ENCODE peak calls at places on chromosomes 4 and X, in eight cellular contexts. B, N, Y, V, K, G, X and T are unnamed samples.

GRCh38 chr4:141713771-141714445 is 77.5 kb downstream of the IL15 start:
- DNase-seq in B (no peak), N (no peak), Y (peak; percentile 55), V (peak; percentile 32), K (no peak), G (no peak), X (no peak), T (peak; percentile 51)

GRCh38 chr4:82429728-82430192 is 502 bp downstream of the HNRNPDL start:
- DNase-seq in B (peak; percentile 65), N (no peak), Y (no peak), V (peak; percentile 61), K (no peak), G (no peak), X (no peak), T (no peak)

GRCh38 chr4:83230928-83231327 is 53.7 kb downstream of the COQ2 start:
- DNase-seq in B (no peak), N (no peak), Y (no peak), V (no peak), K (no peak), G (no peak), X (no peak), T (no peak)

GRCh38 chr4:161252520-161253141 is 911.2 kb downstream of the FSTL5 start:
- DNase-seq in B (peak; percentile 37), N (peak; percentile 23), Y (no peak), V (peak; percentile 35), K (peak; percentile 1), G (no peak), X (no peak), T (peak; percentile 2)

GRCh38 chrX:114774691-114775090 is 190.8 kb downstream of the HTR2C start:
- DNase-seq in B (peak; percentile 9), N (no peak), Y (peak; percentile 1), V (peak; percentile 38), K (no peak), G (no peak), X (no peak), T (peak; percentile 3)

GRCh38 chrX:155959018-155959587 is 38.4 kb upstream of the IL9R start:
- DNase-seq in B (no peak), N (no peak), Y (no peak), V (peak; percentile 51), K (no peak), G (no peak), X (no peak), T (no peak)

GRCh38 chr4:52701207-52701606 is 42.1 kb upstream of the USP46 start:
- DNase-seq in B (no peak), N (no peak), Y (no peak), V (no peak), K (no peak), G (no peak), X (no peak), T (no peak)

GRCh38 chrX:2261838-2262678 is 238.7 kb downstream of the DHRSX start:
- DNase-seq in B (no peak), N (no peak), Y (no peak), V (no peak), K (no peak), G (no peak), X (peak; percentile 51), T (no peak)

GRCh38 chr4:126697748-126698147 is 935.0 kb upstream of the INTU start:
- DNase-seq in B (no peak), N (no peak), Y (peak; percentile 70), V (no peak), K (no peak), G (no peak), X (no peak), T (no peak)

GRCh38 chr4:119615068-119615744 is 13.4 kb downstream of the PDE5A start:
- DNase-seq in B (no peak), N (no peak), Y (peak; percentile 42), V (no peak), K (no peak), G (no peak), X (no peak), T (peak; percentile 8)

GRCh38 chrX:48179691-48180090 is 16.9 kb downstream of the SSX5 start:
- DNase-seq in B (no peak), N (no peak), Y (no peak), V (no peak), K (no peak), G (no peak), X (no peak), T (no peak)

GRCh38 chr4:15147709-15148651 is 145.7 kb downstream of the CPEB2 start:
- DNase-seq in B (peak; percentile 69), N (peak; percentile 59), Y (no peak), V (no peak), K (no peak), G (no peak), X (no peak), T (no peak)

GRCh38 chrX:10755477-10756334 is 135.3 kb upstream of the MID1 start:
- DNase-seq in B (peak; percentile 80), N (no peak), Y (peak; percentile 86), V (peak; percentile 89), K (no peak), G (no peak), X (no peak), T (peak; percentile 78)

GRCh38 chr4:26185436-26185835 is 135.4 kb upstream of the RBPJ start:
- DNase-seq in B (no peak), N (no peak), Y (no peak), V (no peak), K (no peak), G (no peak), X (no peak), T (no peak)

GRCh38 chr4:68906238-68907137 is 45.1 kb downstream of the UGT2A3 start:
- DNase-seq in B (no peak), N (no peak), Y (peak; percentile 69), V (peak; percentile 84), K (no peak), G (no peak), X (no peak), T (no peak)

GRCh38 chr4:89708903-89709361 is 128.0 kb downstream of the SNCA start:
- DNase-seq in B (peak; percentile 40), N (no peak), Y (peak; percentile 10), V (peak; percentile 34), K (no peak), G (no peak), X (no peak), T (peak; percentile 72)

DNA sequence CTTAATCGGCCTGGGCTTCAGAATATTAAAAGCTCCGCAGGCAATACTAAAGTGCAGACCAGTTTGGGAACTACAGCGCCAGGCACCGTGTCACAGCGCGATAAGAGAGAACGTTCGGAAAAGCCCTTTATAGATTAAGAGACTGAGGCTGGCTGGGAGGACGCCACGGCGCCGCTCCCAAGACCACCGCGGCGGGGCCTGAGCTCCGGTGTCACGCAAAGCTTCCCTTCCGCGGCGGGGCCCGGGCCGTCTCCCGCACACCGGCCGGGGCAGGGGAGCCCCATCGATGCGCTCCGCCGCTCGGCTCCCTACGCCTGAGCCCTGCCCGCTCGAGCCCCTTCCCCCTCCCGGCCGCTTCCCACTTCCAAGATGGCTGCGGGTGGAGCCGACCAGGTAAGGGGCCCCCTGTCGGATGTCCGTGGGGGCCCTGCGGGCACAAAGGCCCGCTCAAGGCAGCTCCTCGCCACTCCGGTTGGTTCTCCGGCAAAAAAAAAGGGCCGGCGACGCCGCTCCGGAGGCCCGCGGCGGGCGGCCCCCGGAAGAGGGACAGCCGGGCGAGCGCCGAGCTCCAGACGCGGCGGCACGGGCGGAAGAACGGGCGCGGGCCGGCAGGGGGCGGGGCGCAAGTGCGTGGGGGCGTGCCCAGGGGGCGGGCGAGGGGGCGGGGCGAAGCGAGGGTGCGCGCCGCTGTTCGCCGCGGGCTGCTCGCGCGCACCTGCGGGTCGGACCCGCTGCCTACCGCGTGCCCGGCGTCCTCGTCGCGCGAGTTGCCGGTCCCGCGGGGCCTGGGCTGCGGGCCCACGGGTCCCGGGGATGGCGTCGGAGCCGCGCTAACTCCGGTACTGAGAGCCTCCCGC is at the start of gene TBC1D14:
- DNase-seq in B (peak; percentile 93), N (peak; percentile 74), Y (peak; percentile 78), V (peak; percentile 94), K (peak; percentile 96), G (peak; percentile 86), X (peak; percentile 94), T (peak; percentile 85)
- TF ChIP-seq CTCF in B (peak; percentile 14), N (peak; percentile 43), Y (peak; percentile 14), V (peak; percentile 12), K (peak; percentile 23), G (peak; percentile 62), X (no peak), T (no peak)

GRCh38 chrX:44906041-44906440 is 33.1 kb downstream of the KDM6A start:
- DNase-seq in B (no peak), N (no peak), Y (no peak), V (no peak), K (no peak), G (no peak), X (no peak), T (no peak)
- H3K4me3 ChIP-seq in B (no peak overlapping the region), N (no peak overlapping the region), Y (no peak overlapping the region), V (no peak overlapping the region), K (no peak overlapping the region), G (no peak overlapping the region), X (no peak overlapping the region), T (no peak overlapping the region)

DNA sequence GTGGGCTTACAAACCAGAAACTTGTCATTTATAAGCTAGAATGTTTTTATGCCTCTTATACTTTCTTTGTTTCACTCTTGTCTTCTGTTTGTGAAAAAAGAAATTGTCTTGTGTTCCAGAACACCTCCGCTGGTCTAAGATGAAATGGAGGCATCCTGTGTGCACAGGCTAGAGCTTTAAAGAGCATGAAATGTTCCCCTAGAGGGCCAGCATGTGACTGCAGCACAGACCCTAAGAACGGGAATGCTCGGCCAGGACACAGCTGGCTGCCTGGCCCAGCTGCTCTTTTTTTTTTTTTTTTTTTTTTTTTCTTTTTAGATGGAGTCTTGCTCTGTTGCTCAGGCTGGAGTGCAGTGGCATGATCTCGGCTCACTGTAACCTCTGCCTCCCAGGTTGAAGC is 33.6 kb downstream of the SETD7 start:
- DNase-seq in B (no peak), N (peak; percentile 5), Y (no peak), V (peak; percentile 65), K (no peak), G (no peak), X (no peak), T (no peak)
- TF ChIP-seq CTCF in B (no peak), N (no peak), Y (no peak), V (no peak), K (no peak), G (no peak), X (no peak), T (no peak)

DNA sequence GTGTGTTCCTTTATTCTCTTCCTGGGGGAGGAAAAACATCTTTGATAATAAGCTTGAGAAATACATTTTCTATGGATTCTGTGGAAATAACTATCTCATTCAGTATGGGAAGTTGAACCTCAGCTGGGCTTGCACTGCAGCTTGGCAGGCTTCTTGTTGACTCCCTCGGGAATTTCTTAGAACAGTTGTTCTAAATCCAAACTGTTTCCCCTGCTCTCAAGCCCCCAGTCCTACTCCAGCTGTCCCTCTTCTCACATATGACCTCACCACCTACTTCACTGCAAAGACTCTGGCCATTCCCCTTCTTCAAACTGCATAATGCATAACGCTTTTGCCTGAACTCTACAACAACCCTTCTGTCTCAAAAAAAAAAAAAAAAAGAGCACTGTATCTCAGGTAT is 105.5 kb upstream of the WDR44 start:
- DNase-seq in B (no peak), N (no peak), Y (no peak), V (no peak), K (no peak), G (no peak), X (no peak), T (peak; percentile 21)
- H3K4me3 ChIP-seq in B (no peak overlapping the region), N (no peak overlapping the region), Y (no peak overlapping the region), V (no peak overlapping the region), K (no peak overlapping the region), G (no peak overlapping the region), X (no peak overlapping the region), T (no peak overlapping the region)

DNA sequence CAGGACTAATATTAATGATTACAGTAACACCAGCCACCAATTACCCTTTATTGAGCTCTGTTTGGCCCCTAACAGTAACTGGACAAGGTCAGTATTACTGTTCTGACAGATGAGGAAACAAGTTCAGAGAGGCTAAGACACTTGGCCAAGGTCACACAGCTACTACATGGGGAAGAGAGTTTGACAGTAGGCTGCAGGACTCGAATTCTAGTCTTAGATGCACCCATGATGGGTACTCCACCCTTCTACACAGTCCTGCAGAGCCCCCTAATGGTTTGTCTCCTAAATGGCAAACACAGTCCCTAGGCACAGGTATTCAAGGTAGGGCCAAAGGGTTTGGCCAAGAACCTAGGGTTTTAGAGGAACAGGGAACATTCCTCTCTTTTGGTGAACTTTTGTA is 93.9 kb downstream of the NSUN7 start:
- DNase-seq in B (no peak), N (no peak), Y (no peak), V (peak; percentile 76), K (no peak), G (no peak), X (peak; percentile 25), T (no peak)
- TF ChIP-seq CTCF in B (no peak), N (peak; percentile 52), Y (no peak), V (peak; percentile 72), K (peak; percentile 50), G (no peak), X (no peak), T (no peak)